ENCODE peak calls at places on chromosomes 7 and 10, in eight cellular contexts. M, B, N, Z, I, R, L and V are unnamed samples.

GRCh38 chr7:39271386-39271785 is 293.7 kb downstream of the POU6F2 start:
- DNase-seq in M (peak; percentile 73), B (peak; percentile 59), N (peak; percentile 61), Z (peak; percentile 74), I (no peak), R (no peak), L (no peak), V (peak; percentile 16)

GRCh38 chr10:8063128-8063908 is 8.8 kb downstream of the GATA3 start:
- DNase-seq in M (no peak), B (no peak), N (no peak), Z (no peak), I (no peak), R (no peak), L (no peak), V (no peak)

GRCh38 chr7:12094365-12094921 is 116.7 kb upstream of the TMEM106B start:
- DNase-seq in M (no peak), B (no peak), N (no peak), Z (no peak), I (no peak), R (no peak), L (no peak), V (no peak)

GRCh38 chr7:78912781-78913180 is 540.7 kb downstream of the MAGI2 start:
- DNase-seq in M (no peak), B (no peak), N (no peak), Z (no peak), I (no peak), R (no peak), L (no peak), V (peak; percentile 16)

GRCh38 chr7:155282671-155283070 is 15.0 kb upstream of the INSIG1 start:
- DNase-seq in M (no peak), B (no peak), N (no peak), Z (no peak), I (no peak), R (no peak), L (no peak), V (no peak)

GRCh38 chr7:75977741-75978140 is 16.7 kb downstream of the TMEM120A start:
- DNase-seq in M (no peak), B (no peak), N (no peak), Z (no peak), I (no peak), R (no peak), L (no peak), V (peak; percentile 64)

GRCh38 chr10:132548106-132548823 is 10.7 kb downstream of the INPP5A start:
- DNase-seq in M (peak; percentile 24), B (no peak), N (no peak), Z (no peak), I (peak; percentile 17), R (no peak), L (no peak), V (no peak)

GRCh38 chr10:29344073-29344820 is 55.4 kb downstream of the LYZL1 start:
- DNase-seq in M (no peak), B (no peak), N (no peak), Z (no peak), I (no peak), R (no peak), L (no peak), V (peak; percentile 13)

GRCh38 chr7:101984997-101985645 is 167.7 kb downstream of the CUX1 start:
- DNase-seq in M (no peak), B (no peak), N (no peak), Z (no peak), I (no peak), R (no peak), L (no peak), V (no peak)

GRCh38 chr10:124183617-124184016 is 90.2 kb upstream of the CHST15 start:
- DNase-seq in M (no peak), B (no peak), N (no peak), Z (no peak), I (no peak), R (no peak), L (no peak), V (no peak)

GRCh38 chr7:2193120-2193519 is 39.6 kb downstream of the MAD1L1 start:
- DNase-seq in M (peak; percentile 29), B (no peak), N (no peak), Z (no peak), I (no peak), R (no peak), L (no peak), V (no peak)

GRCh38 chr10:5889624-5890518 is at the start of the genes ANKRD16 and FBH1:
- DNase-seq in M (peak; percentile 99), B (peak; percentile 97), N (peak; percentile 97), Z (peak; percentile 92), I (peak; percentile 96), R (peak; percentile 78), L (peak; percentile 99), V (peak; percentile 100)

GRCh38 chr10:5887641-5888040 is 2.1 kb downstream of the ANKRD16 start:
- DNase-seq in M (no peak), B (no peak), N (no peak), Z (no peak), I (no peak), R (no peak), L (no peak), V (no peak)

GRCh38 chr10:5890519-5890878 is 456 bp downstream of the FBH1 start:
- DNase-seq in M (no peak), B (no peak), N (peak; percentile 34), Z (peak; percentile 9), I (peak; percentile 40), R (no peak), L (peak; percentile 27), V (peak; percentile 24)

GRCh38 chr10:5888352-5888751 is 1.3 kb downstream of the ANKRD16 start:
- DNase-seq in M (no peak), B (no peak), N (no peak), Z (no peak), I (peak; percentile 23), R (no peak), L (no peak), V (peak; percentile 54)

DNA sequence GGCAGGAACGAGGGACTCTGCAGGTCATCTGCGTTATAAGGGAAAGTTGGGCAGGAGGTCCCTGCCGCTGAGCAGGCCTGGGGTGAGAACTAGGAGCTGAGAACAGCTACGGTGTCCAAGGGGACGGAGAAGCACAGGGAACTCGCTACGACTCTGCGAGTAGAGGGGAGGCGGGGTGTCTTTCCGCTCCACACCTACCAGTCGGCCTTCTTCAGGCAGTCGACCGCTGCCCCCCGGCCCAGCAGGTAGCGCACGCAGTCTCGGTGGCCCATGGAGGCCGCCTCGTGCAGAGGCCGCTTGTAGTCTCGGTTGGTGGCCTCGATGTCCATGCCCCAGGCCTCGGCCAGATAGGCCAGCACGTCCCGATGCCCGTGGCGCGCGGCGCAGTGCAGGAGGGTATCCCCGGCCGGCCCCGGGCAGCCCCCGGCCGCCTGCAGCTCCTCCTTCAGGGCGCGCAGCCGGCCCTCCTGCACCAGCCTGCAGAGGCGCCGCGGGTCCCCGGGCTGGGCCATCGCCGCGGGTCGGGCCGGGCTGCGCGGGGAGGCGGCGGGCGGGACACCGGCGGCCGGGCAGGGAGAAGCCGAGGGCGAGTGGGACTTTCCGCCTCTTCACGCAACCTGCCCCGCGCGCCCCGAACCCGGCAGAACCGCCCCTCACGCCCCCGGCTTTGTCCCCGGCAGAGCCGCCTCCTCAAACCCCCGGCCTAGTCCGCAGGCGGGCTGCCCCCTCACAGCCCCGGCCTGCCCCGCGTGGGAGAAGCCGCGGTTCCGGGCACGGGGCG is 660 bp downstream of the ANKRD16 start:
- DNase-seq in M (peak; percentile 34), B (no peak), N (peak; percentile 37), Z (peak; percentile 15), I (peak; percentile 64), R (no peak), L (peak; percentile 50), V (peak; percentile 8)
- TF ChIP-seq CTCF in M (no peak), B (no peak), N (no peak), Z (no peak), I (no peak), R (no peak), L (no peak), V (no peak)

DNA sequence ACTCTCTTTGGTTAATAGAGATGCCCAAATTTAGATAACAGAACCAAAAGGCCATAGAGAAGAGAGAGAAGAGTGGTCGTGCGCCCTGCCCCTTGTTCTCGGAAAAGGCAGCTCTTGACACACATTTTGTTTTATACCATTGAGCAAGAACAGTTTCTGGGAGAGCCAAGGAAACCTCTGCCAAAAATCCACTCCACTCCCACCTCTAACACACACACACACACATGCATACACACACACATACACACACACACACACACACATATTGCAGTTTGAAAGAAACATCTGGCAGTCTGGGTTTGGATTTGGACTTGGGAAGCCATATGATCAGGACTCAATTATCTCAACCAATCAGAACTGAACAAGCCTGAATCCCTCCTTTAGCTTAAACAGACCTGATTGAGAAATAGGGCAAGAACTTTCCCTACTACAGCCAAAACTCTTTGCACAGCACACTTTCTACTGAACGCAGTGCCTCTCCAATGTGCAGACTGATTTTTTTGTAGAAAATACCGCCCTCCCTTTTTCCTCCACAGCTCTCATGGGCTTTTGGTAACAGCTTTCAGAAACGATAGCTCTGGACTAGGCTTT is 484.0 kb upstream of the ZWINT start:
- DNase-seq in M (no peak), B (no peak), N (no peak), Z (no peak), I (no peak), R (no peak), L (no peak), V (no peak)
- H3K4me3 ChIP-seq in M (no peak overlapping the region), B (no peak overlapping the region), N (no peak overlapping the region), Z (no peak overlapping the region), I (no peak overlapping the region), R (no peak overlapping the region), L (no peak overlapping the region), V (no peak overlapping the region)

GRCh38 chr7:81110673-81111072 is 191.8 kb upstream of the SEMA3C start:
- DNase-seq in M (no peak), B (no peak), N (no peak), Z (no peak), I (no peak), R (no peak), L (no peak), V (no peak)
- TF ChIP-seq CTCF in M (no peak), B (no peak), N (no peak), Z (no peak), I (no peak), R (no peak), L (no peak), V (no peak)

GRCh38 chr10:25766213-25766612 is 167.8 kb upstream of the MYO3A start:
- DNase-seq in M (no peak), B (no peak), N (no peak), Z (no peak), I (no peak), R (no peak), L (no peak), V (no peak)

GRCh38 chr10:25761937-25762336 is 172.1 kb upstream of the MYO3A start:
- DNase-seq in M (no peak), B (no peak), N (no peak), Z (no peak), I (no peak), R (no peak), L (no peak), V (no peak)

GRCh38 chr10:25768167-25768566 is 165.9 kb upstream of the MYO3A start:
- DNase-seq in M (no peak), B (no peak), N (no peak), Z (no peak), I (no peak), R (no peak), L (no peak), V (no peak)

DNA sequence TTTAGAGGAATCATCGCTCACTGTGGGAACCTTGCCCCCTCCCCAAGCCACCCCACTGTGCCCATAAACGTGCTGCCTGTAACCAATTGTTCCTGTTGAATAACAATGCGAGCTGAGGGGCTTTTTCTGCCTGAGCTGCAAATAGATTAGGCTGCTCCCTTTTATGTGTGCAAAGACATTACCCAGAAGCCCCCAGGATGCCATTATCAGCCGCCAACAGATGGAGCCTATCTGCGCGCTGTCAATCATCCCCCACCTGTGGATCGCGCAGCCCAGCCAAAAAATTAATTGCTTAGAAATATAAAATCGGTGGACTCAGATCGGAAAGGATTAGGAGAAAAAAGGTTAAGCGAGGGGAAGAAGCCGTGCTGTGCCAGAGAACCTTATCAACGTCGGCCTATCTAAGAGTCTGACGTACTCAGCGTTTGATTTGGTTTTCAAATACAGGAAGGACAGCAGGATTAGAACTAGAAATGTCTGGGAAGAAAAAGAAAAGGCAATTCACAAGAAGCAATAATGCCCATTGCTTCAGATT is 167.3 kb upstream of the MYO3A start:
- DNase-seq in M (no peak), B (no peak), N (no peak), Z (peak; percentile 15), I (no peak), R (no peak), L (no peak), V (no peak)
- H3K4me3 ChIP-seq in M (no peak overlapping the region), B (no peak overlapping the region), N (no peak overlapping the region), Z (peak overlapping the region; percentile 39), I (no peak overlapping the region), R (no peak overlapping the region), L (no peak overlapping the region), V (no peak overlapping the region)